ENCODE peak calls at places on chromosomes 11 and 22, in five cellular contexts. W is psoas muscle, O is WERI-Rb-1, Y is body of pancreas, J is GM23248. V is an unnamed sample.

GRCh38 chr22:43516996-43517635 is 105.3 kb downstream of the MPPED1 start:
- DNase-seq in W (no peak), O (no peak), Y (no peak), J (no peak), V (no peak)

GRCh38 chr11:28690746-28691145 is 582.6 kb downstream of the METTL15 start:
- DNase-seq in W (no peak), O (no peak), Y (no peak), J (peak), V (no peak)

GRCh38 chr22:46748948-46749681 is 11.1 kb upstream of the CERK start:
- DNase-seq in W (no peak), O (no peak), Y (no peak), J (peak), V (no peak)

GRCh38 chr11:16912607-16913006 is 101.6 kb downstream of the PLEKHA7 start:
- DNase-seq in W (no peak), O (no peak), Y (peak), J (no peak), V (no peak)

GRCh38 chr11:69280994-69281393 is 13.0 kb upstream of the MYEOV start:
- DNase-seq in W (no peak), O (no peak), Y (peak), J (peak), V (no peak)

GRCh38 chr22:11628651-11629511 is 3899.1 kb upstream of the OR11H1 start:
- DNase-seq in W (no peak), O (no peak), Y (no peak), J (no peak), V (no peak)

GRCh38 chr11:98110030-98110429 is 910.7 kb upstream of the CNTN5 start:
- DNase-seq in W (no peak), O (no peak), Y (no peak), J (no peak), V (no peak)

GRCh38 chr22:20748820-20749428 is 25.0 kb upstream of the SERPIND1 start:
- DNase-seq in W (no peak), O (no peak), Y (no peak), J (peak), V (no peak)

GRCh38 chr22:23181763-23182288 is 1.5 kb downstream of the BCR start:
- DNase-seq in W (no peak), O (no peak), Y (no peak), J (no peak), V (no peak)

GRCh38 chr11:2649848-2650247 is 49.9 kb downstream of the KCNQ1OT1 start:
- DNase-seq in W (no peak), O (no peak), Y (no peak), J (no peak), V (no peak)

GRCh38 chr22:50209893-50210292 is 9.1 kb downstream of the SELENOO start:
- DNase-seq in W (peak), O (peak), Y (peak), J (peak), V (peak)

GRCh38 chr11:37995886-37996285 is 1397.8 kb upstream of the RAG2 start:
- DNase-seq in W (no peak), O (no peak), Y (no peak), J (no peak), V (no peak)
- H3K27ac ChIP-seq in W (no peak), O (no peak), Y (no peak), J (no peak), V (no peak)

GRCh38 chr22:37763012-37763411 is 44.7 kb upstream of the GCAT start:
- DNase-seq in W (no peak), O (no peak), Y (no peak), J (no peak), V (no peak)
- H3K27ac ChIP-seq in W (no peak), O (no peak), Y (no peak), J (no peak), V (no peak)

DNA sequence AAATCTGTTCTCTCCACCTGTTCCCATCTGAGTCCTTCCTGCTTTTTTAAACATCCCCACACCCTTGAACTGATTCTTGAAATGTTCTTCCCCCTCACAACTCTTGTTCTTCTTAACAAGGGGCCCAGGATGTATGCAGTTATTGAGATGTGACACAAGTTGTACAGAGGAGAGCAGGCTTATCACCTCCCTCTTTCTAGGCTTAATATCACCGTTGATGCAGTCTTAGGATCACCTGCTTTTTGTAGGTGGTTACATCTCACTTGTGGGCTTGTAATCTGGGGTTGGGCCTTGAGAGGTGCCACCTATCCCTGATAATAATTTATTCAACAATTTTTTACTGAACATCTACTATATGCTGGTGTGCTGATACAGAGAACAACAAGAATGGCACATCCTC is 6.2 kb downstream of the CRYBB3 start:
- DNase-seq in W (no peak), O (no peak), Y (no peak), J (no peak), V (no peak)
- H3K27ac ChIP-seq in W (no peak), O (no peak), Y (no peak), J (no peak), V (no peak)

DNA sequence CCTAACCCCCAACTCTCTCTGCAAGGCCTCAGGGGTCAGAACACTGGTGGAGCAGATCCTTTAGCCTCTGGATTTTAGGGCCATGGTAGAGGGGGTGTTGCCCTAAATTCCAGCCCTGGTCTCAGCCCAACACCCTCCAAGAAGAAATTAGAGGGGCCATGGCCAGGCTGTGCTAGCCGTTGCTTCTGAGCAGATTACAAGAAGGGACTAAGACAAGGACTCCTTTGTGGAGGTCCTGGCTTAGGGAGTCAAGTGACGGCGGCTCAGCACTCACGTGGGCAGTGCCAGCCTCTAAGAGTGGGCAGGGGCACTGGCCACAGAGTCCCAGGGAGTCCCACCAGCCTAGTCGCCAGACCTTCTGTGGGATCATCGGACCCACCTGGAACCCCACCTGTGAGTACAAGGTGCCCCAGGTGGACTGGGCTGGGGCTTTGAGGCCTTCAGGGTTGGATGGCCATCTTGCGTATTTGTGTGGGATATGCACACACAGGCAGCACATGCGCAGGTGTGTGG is at the start of gene BEST1:
- DNase-seq in W (no peak), O (no peak), Y (no peak), J (no peak), V (no peak)
- H3K27ac ChIP-seq in W (no peak), O (peak), Y (peak), J (peak), V (no peak)

DNA sequence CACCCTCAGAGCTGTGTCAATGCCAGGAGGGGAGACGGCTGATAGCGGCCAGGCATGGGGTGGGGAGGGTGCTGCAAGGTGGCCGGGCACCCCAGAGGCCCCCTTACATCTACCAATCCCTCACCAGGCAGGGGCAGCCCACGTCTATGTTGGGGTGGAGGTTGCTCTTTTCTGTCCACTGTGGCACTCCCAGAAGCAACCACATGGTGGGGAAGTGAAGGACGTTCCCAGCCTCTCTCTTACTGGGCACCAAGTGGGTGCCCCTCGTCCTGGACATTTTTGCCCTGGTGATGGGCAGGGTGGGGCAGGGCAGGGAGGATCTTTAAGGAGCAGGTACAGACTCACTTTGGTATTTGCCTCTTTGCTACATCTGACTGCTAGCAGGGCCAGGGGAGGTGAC is 47.5 kb downstream of the NECTIN1 start:
- DNase-seq in W (no peak), O (no peak), Y (no peak), J (peak), V (no peak)
- H3K27ac ChIP-seq in W (no peak), O (no peak), Y (peak), J (no peak), V (no peak)

DNA sequence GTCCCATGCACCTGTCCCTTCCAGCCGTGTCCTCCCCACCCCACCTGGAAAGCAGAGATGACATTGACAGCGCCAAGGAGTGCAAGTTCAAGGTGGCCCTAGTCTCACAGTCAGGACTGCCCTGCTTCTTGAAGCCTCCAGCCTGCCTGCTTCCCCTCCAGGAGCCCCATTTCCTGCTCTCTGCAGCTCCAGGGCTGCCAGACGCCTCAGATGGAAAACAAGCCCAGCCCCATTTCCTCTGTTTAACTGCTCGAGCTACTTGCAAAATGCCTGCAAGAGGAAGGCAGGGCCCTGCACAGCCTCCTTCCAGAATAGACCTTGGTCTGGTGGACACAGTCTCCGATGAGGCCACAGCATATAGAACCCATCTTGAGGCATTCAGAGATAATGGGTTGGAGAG is 5.0 kb upstream of the DGKZ start:
- DNase-seq in W (no peak), O (no peak), Y (no peak), J (no peak), V (no peak)
- H3K27ac ChIP-seq in W (no peak), O (no peak), Y (no peak), J (no peak), V (no peak)